ENCODE peak calls at places on chromosomes 11 and 22, in nine cellular contexts. One of them, this sample, is unnamed.

GRCh38 chr11:68354181-68354872 is 41.9 kb downstream of the LRP5 start:
- DNase-seq in endothelial cell: no peak
- DNase-seq in AG04449: peak; percentile 87
- DNase-seq in WTC11: no peak
- DNase-seq in psoas muscle: peak; percentile 90
- DNase-seq in H1: no peak
- DNase-seq in RWPE1: peak; percentile 98
- DNase-seq in mucosa of descending colon: peak; percentile 82
- DNase-seq in heart left ventricle: peak; percentile 80
- DNase-seq in this sample: peak; percentile 81

GRCh38 chr11:44577231-44577834 is 11.9 kb downstream of the CD82 start:
- DNase-seq in endothelial cell: no peak
- DNase-seq in AG04449: no peak
- DNase-seq in WTC11: no peak
- DNase-seq in psoas muscle: no peak
- DNase-seq in H1: no peak
- DNase-seq in RWPE1: no peak
- DNase-seq in mucosa of descending colon: no peak
- DNase-seq in heart left ventricle: no peak
- DNase-seq in this sample: no peak

GRCh38 chr11:7079545-7080135 is 9.2 kb upstream of the RBMXL2 start:
- DNase-seq in endothelial cell: no peak
- DNase-seq in AG04449: no peak
- DNase-seq in WTC11: no peak
- DNase-seq in psoas muscle: no peak
- DNase-seq in H1: no peak
- DNase-seq in RWPE1: no peak
- DNase-seq in mucosa of descending colon: no peak
- DNase-seq in heart left ventricle: no peak
- DNase-seq in this sample: no peak

GRCh38 chr11:117941163-117941707 is 12.0 kb upstream of the TMPRSS13 start:
- DNase-seq in endothelial cell: no peak
- DNase-seq in AG04449: no peak
- DNase-seq in WTC11: no peak
- DNase-seq in psoas muscle: no peak
- DNase-seq in H1: no peak
- DNase-seq in RWPE1: peak; percentile 73
- DNase-seq in mucosa of descending colon: no peak
- DNase-seq in heart left ventricle: no peak
- DNase-seq in this sample: no peak

GRCh38 chr22:49880281-49880680 is 26.6 kb downstream of the ZBED4 start:
- DNase-seq in endothelial cell: no peak
- DNase-seq in AG04449: no peak
- DNase-seq in WTC11: peak; percentile 29
- DNase-seq in psoas muscle: no peak
- DNase-seq in H1: no peak
- DNase-seq in RWPE1: no peak
- DNase-seq in mucosa of descending colon: no peak
- DNase-seq in heart left ventricle: no peak
- DNase-seq in this sample: no peak

GRCh38 chr11:37755526-37755925 is 1157.5 kb upstream of the RAG2 start:
- DNase-seq in endothelial cell: no peak
- DNase-seq in AG04449: no peak
- DNase-seq in WTC11: no peak
- DNase-seq in psoas muscle: no peak
- DNase-seq in H1: no peak
- DNase-seq in RWPE1: no peak
- DNase-seq in mucosa of descending colon: no peak
- DNase-seq in heart left ventricle: no peak
- DNase-seq in this sample: no peak

GRCh38 chr11:15602042-15602441 is 487.3 kb downstream of the INSC start:
- DNase-seq in endothelial cell: no peak
- DNase-seq in AG04449: no peak
- DNase-seq in WTC11: no peak
- DNase-seq in psoas muscle: no peak
- DNase-seq in H1: no peak
- DNase-seq in RWPE1: no peak
- DNase-seq in mucosa of descending colon: no peak
- DNase-seq in heart left ventricle: no peak
- DNase-seq in this sample: no peak

GRCh38 chr22:32517488-32517887 is 42.9 kb downstream of the FBXO7 start:
- DNase-seq in endothelial cell: no peak
- DNase-seq in AG04449: no peak
- DNase-seq in WTC11: no peak
- DNase-seq in psoas muscle: no peak
- DNase-seq in H1: no peak
- DNase-seq in RWPE1: no peak
- DNase-seq in mucosa of descending colon: no peak
- DNase-seq in heart left ventricle: no peak
- DNase-seq in this sample: no peak

GRCh38 chr11:76263657-76264056 is 57.4 kb upstream of the WNT11 start:
- DNase-seq in endothelial cell: no peak
- DNase-seq in AG04449: no peak
- DNase-seq in WTC11: no peak
- DNase-seq in psoas muscle: no peak
- DNase-seq in H1: no peak
- DNase-seq in RWPE1: no peak
- DNase-seq in mucosa of descending colon: no peak
- DNase-seq in heart left ventricle: no peak
- DNase-seq in this sample: no peak

GRCh38 chr22:35910013-35910860 is 118.4 kb downstream of the RBFOX2 start:
- DNase-seq in endothelial cell: no peak
- DNase-seq in AG04449: no peak
- DNase-seq in WTC11: no peak
- DNase-seq in psoas muscle: no peak
- DNase-seq in H1: no peak
- DNase-seq in RWPE1: no peak
- DNase-seq in mucosa of descending colon: no peak
- DNase-seq in heart left ventricle: no peak
- DNase-seq in this sample: no peak

GRCh38 chr22:42928969-42929837 is 72.1 kb upstream of the ARFGAP3 start:
- DNase-seq in endothelial cell: no peak
- DNase-seq in AG04449: no peak
- DNase-seq in WTC11: no peak
- DNase-seq in psoas muscle: no peak
- DNase-seq in H1: no peak
- DNase-seq in RWPE1: no peak
- DNase-seq in mucosa of descending colon: peak; percentile 39
- DNase-seq in heart left ventricle: no peak
- DNase-seq in this sample: no peak

GRCh38 chr11:6719588-6719987 is 36.4 kb upstream of the MRPL17 start:
- DNase-seq in endothelial cell: no peak
- DNase-seq in AG04449: no peak
- DNase-seq in WTC11: no peak
- DNase-seq in psoas muscle: no peak
- DNase-seq in H1: no peak
- DNase-seq in RWPE1: no peak
- DNase-seq in mucosa of descending colon: no peak
- DNase-seq in heart left ventricle: no peak
- DNase-seq in this sample: no peak

GRCh38 chr11:125968363-125968762 is 22.5 kb downstream of the VSIG10L2 start:
- DNase-seq in endothelial cell: no peak
- DNase-seq in AG04449: no peak
- DNase-seq in WTC11: no peak
- DNase-seq in psoas muscle: no peak
- DNase-seq in H1: no peak
- DNase-seq in RWPE1: peak; percentile 61
- DNase-seq in mucosa of descending colon: no peak
- DNase-seq in heart left ventricle: no peak
- DNase-seq in this sample: no peak

GRCh38 chr22:44026630-44027511 is 2.8 kb downstream of the PARVB start:
- DNase-seq in endothelial cell: peak; percentile 54
- DNase-seq in AG04449: no peak
- DNase-seq in WTC11: no peak
- DNase-seq in psoas muscle: peak; percentile 85
- DNase-seq in H1: no peak
- DNase-seq in RWPE1: no peak
- DNase-seq in mucosa of descending colon: peak; percentile 76
- DNase-seq in heart left ventricle: peak; percentile 87
- DNase-seq in this sample: no peak

DNA sequence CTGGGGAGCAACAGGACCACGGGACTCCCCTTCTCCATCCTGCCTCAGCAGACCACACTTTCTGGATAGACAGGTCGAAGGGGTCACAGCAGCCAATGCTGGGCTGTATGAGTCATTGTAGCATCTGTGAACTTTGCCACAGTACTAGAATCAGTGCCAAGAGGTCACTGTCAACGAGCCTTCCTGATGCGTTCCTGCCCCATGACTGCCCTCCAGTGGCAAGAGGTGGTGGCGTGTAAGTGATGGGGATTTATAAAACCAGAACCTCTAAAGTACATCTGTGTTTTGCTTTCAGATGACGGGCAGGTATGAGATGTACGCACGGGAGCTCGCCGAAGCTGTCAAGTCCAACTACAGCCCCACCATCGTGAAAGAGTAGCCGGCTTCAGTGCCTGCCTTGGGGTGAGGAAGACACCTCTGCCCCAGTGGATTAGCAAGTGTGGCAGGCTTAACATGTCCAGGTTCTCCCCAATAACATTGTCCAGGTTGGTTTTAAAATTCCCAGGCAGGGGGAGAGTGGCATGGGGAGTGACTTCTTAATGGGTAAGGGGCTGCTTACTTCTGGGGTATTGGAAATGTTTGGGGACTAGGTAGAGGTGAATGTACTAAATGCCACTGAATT is 29.4 kb downstream of the GUCD1 start:
- DNase-seq in endothelial cell: peak; percentile 76
- DNase-seq in AG04449: no peak
- DNase-seq in WTC11: peak; percentile 84
- DNase-seq in psoas muscle: peak; percentile 86
- DNase-seq in H1: peak; percentile 51
- DNase-seq in RWPE1: peak; percentile 60
- DNase-seq in mucosa of descending colon: peak; percentile 94
- DNase-seq in heart left ventricle: peak; percentile 72
- DNase-seq in this sample: no peak
- TF ChIP-seq CTCF in endothelial cell: peak; percentile 82
- TF ChIP-seq CTCF in AG04449: peak; percentile 89
- TF ChIP-seq CTCF in WTC11: peak; percentile 67
- TF ChIP-seq CTCF in psoas muscle: peak; percentile 84
- TF ChIP-seq CTCF in H1: peak; percentile 98
- TF ChIP-seq CTCF in RWPE1: peak; percentile 86
- TF ChIP-seq CTCF in mucosa of descending colon: peak; percentile 73
- TF ChIP-seq CTCF in heart left ventricle: peak; percentile 90
- TF ChIP-seq CTCF in this sample: peak; percentile 93

DNA sequence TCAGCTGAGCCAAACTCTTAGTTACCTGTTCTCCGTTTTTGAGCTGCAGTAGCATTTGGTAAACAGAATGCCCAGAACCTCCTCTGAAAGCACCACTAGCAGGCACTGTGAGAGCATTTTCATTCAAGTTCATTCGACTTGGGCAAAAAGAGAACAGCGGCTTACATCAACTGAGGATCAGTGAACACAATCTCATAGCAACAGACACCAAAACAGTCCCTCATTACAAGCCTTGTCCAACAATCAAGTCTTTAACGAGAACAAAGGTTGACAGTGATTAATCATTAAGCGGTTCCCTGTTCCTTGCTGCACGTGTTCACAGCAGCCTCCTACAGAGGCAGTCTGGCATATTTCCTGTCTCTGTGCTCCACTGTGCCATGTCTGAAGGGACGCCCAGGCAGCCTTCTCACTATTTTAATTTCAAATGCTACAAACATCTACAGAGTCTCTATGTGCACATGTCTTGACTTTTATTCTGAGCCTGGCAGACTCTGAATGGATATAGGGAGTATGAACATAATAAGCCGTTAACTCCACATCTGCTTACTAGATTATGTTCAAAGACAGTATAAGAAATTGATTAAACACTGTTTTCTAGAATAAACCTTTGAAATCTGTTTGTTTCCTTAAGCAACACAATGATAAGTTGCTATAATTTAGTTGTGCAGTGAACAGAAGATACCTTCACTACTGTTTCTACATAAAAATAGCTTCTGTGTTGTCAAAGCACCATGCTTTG is 88.3 kb upstream of the MTMR2 start:
- DNase-seq in endothelial cell: peak; percentile 8
- DNase-seq in AG04449: peak; percentile 19
- DNase-seq in WTC11: no peak
- DNase-seq in psoas muscle: no peak
- DNase-seq in H1: no peak
- DNase-seq in RWPE1: peak; percentile 8
- DNase-seq in mucosa of descending colon: peak; percentile 59
- DNase-seq in heart left ventricle: no peak
- DNase-seq in this sample: peak; percentile 99
- TF ChIP-seq CTCF in endothelial cell: no peak
- TF ChIP-seq CTCF in AG04449: peak; percentile 58
- TF ChIP-seq CTCF in WTC11: no peak
- TF ChIP-seq CTCF in psoas muscle: peak; percentile 23
- TF ChIP-seq CTCF in H1: peak; percentile 66
- TF ChIP-seq CTCF in RWPE1: no peak
- TF ChIP-seq CTCF in mucosa of descending colon: peak; percentile 24
- TF ChIP-seq CTCF in heart left ventricle: peak; percentile 56
- TF ChIP-seq CTCF in this sample: peak; percentile 97

DNA sequence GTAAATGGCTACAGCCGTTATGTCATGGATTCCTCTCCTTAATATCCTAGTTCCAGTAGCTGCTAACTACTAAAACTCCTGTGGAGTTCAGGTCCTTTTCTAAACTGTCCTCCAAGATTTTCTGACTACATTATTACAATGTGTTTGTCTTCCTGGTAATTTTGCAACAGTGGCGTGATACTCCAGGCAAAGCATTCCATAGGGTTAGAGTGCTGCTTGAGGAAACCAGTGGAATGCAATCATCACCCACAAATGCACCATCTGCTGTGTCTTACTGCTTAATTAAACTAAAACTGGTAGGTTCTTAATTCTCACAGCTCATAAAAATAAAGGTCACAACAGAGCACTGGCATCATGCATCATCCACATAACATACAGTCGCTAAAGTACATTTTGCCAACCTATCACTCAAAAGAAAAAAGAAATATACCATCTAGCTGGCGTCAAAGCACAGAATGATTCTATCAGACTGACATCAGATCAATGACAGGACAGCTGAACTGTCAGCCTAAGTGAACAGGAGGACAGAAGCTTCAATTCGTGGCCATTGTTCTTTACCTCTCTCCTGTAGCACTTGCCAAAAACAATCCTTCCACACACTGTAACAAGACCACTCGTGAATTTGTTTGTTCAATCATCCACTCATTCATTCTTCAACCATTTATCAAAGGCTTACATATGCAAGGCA is 182.5 kb downstream of the CADM1 start:
- DNase-seq in endothelial cell: no peak
- DNase-seq in AG04449: peak; percentile 46
- DNase-seq in WTC11: no peak
- DNase-seq in psoas muscle: no peak
- DNase-seq in H1: no peak
- DNase-seq in RWPE1: no peak
- DNase-seq in mucosa of descending colon: no peak
- DNase-seq in heart left ventricle: no peak
- DNase-seq in this sample: no peak
- TF ChIP-seq CTCF in endothelial cell: no peak
- TF ChIP-seq CTCF in AG04449: no peak
- TF ChIP-seq CTCF in WTC11: no peak
- TF ChIP-seq CTCF in psoas muscle: no peak
- TF ChIP-seq CTCF in H1: no peak
- TF ChIP-seq CTCF in RWPE1: no peak
- TF ChIP-seq CTCF in mucosa of descending colon: no peak
- TF ChIP-seq CTCF in heart left ventricle: no peak
- TF ChIP-seq CTCF in this sample: no peak

DNA sequence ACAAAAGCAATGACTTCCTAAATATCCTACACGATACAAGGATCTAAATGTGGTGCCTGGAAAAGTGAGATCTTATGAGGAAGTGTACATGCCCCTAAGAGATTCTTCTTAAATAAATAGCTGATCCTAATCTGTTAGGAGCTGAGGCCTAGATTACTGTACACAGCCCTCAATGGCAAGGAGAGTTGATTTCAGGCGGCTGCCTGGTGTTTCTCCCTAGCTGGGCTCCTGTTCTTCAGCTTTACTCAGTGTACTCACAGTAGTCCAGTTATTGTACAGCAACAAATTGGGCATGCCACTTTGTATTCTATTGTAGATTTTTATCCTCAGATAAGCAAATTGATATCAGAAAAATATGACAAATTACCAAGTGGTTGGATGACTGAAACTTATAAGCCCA is 358.2 kb upstream of the PDGFD start:
- DNase-seq in endothelial cell: no peak
- DNase-seq in AG04449: no peak
- DNase-seq in WTC11: no peak
- DNase-seq in psoas muscle: no peak
- DNase-seq in H1: no peak
- DNase-seq in RWPE1: no peak
- DNase-seq in mucosa of descending colon: no peak
- DNase-seq in heart left ventricle: no peak
- DNase-seq in this sample: no peak
- TF ChIP-seq CTCF in endothelial cell: no peak
- TF ChIP-seq CTCF in AG04449: no peak
- TF ChIP-seq CTCF in WTC11: no peak
- TF ChIP-seq CTCF in psoas muscle: no peak
- TF ChIP-seq CTCF in H1: no peak
- TF ChIP-seq CTCF in RWPE1: no peak
- TF ChIP-seq CTCF in mucosa of descending colon: no peak
- TF ChIP-seq CTCF in heart left ventricle: no peak
- TF ChIP-seq CTCF in this sample: no peak